ENCODE peak calls at places on chromosomes 11 and 22, in ten cellular contexts. H is germinal center; S is GM12891; M is activated CD4-positive, alpha-beta T cell treated with anti-CD3 and anti-CD28 coated beads for 24 hours; T is midbrain; W is A172; D is putamen; J is GM10248; O is bronchial epithelial cell; Z is GDM1. U is an unnamed sample.
A peak's percentile ranks its signal among the peaks of the same experiment; 100 is the strongest.

GRCh38 chr11:70434813-70435300 is 36.5 kb downstream of the CTTN start:
- DNase-seq in H (no peak), S (no peak), M (no peak), T (no peak), W (no peak), D (no peak), J (no peak), O (no peak), Z (no peak), U (no peak)

GRCh38 chr11:19864141-19865120 is 151.8 kb downstream of the NAV2 start:
- DNase-seq in H (no peak), S (no peak), M (no peak), T (no peak), W (no peak), D (no peak), J (no peak), O (no peak), Z (no peak), U (no peak)

GRCh38 chr11:2135018-2135569 is 4.1 kb downstream of the IGF2 start:
- DNase-seq in H (no peak), S (no peak), M (no peak), T (no peak), W (no peak), D (no peak), J (no peak), O (no peak), Z (no peak), U (peak; percentile 88)

GRCh38 chr22:37559901-37560681 is at the start of gene CDC42EP1:
- DNase-seq in H (no peak), S (no peak), M (no peak), T (peak; percentile 80), W (no peak), D (peak; percentile 86), J (no peak), O (no peak), Z (no peak), U (no peak)

GRCh38 chr11:133382217-133382746 is 150.0 kb downstream of the OPCML start:
- DNase-seq in H (no peak), S (no peak), M (no peak), T (no peak), W (no peak), D (no peak), J (no peak), O (no peak), Z (no peak), U (no peak)

GRCh38 chr11:71441251-71441650 is 6.9 kb downstream of the DHCR7 start:
- DNase-seq in H (no peak), S (no peak), M (no peak), T (no peak), W (no peak), D (no peak), J (no peak), O (no peak), Z (no peak), U (no peak)

GRCh38 chr11:21866781-21867180 is 326.1 kb upstream of the ANO5 start:
- DNase-seq in H (no peak), S (no peak), M (no peak), T (no peak), W (no peak), D (no peak), J (no peak), O (no peak), Z (no peak), U (no peak)

GRCh38 chr11:93843906-93844305 is 6.5 kb downstream of the VSTM5 start:
- DNase-seq in H (no peak), S (no peak), M (no peak), T (no peak), W (no peak), D (no peak), J (no peak), O (peak; percentile 61), Z (no peak), U (no peak)

GRCh38 chr22:22942511-22943329 is 55.1 kb downstream of the IGLL5 start:
- DNase-seq in H (peak; percentile 70), S (no peak), M (peak; percentile 57), T (peak; percentile 47), W (peak; percentile 28), D (no peak), J (peak; percentile 69), O (peak; percentile 32), Z (peak; percentile 72), U (no peak)

GRCh38 chr11:76638267-76639197 is 32.0 kb downstream of the LRRC32 start:
- DNase-seq in H (no peak), S (no peak), M (no peak), T (no peak), W (no peak), D (no peak), J (no peak), O (no peak), Z (no peak), U (peak; percentile 42)

GRCh38 chr11:134555510-134555909 is 143.5 kb upstream of the B3GAT1 start:
- DNase-seq in H (no peak), S (no peak), M (no peak), T (no peak), W (no peak), D (no peak), J (no peak), O (no peak), Z (no peak), U (no peak)

GRCh38 chr11:87970762-87971161 is 204.5 kb downstream of the RAB38 start:
- DNase-seq in H (no peak), S (no peak), M (no peak), T (no peak), W (no peak), D (no peak), J (no peak), O (no peak), Z (no peak), U (no peak)

GRCh38 chr11:76225122-76225584 is 18.9 kb upstream of the WNT11 start:
- DNase-seq in H (no peak), S (no peak), M (no peak), T (no peak), W (no peak), D (no peak), J (no peak), O (no peak), Z (no peak), U (no peak)

GRCh38 chr22:26604368-26604767 is 13.5 kb downstream of the CRYBB1 start:
- DNase-seq in H (no peak), S (no peak), M (no peak), T (no peak), W (no peak), D (no peak), J (no peak), O (no peak), Z (no peak), U (peak; percentile 28)

GRCh38 chr11:100776212-100776896 is 89.3 kb downstream of the ARHGAP42 start:
- DNase-seq in H (no peak), S (no peak), M (no peak), T (no peak), W (peak; percentile 57), D (no peak), J (no peak), O (peak; percentile 97), Z (no peak), U (no peak)

GRCh38 chr22:39292561-39293074 is 26.8 kb downstream of the RPL3 start:
- DNase-seq in H (no peak), S (no peak), M (no peak), T (peak; percentile 37), W (peak; percentile 93), D (peak; percentile 65), J (no peak), O (peak; percentile 93), Z (peak; percentile 71), U (peak; percentile 97)

GRCh38 chr11:46896719-46897406 is 21.5 kb downstream of the LRP4 start:
- DNase-seq in H (no peak), S (peak; percentile 55), M (no peak), T (peak; percentile 26), W (peak; percentile 51), D (peak; percentile 22), J (peak; percentile 44), O (peak; percentile 58), Z (no peak), U (no peak)

GRCh38 chr11:132523929-132524328 is 1008.4 kb downstream of the OPCML start:
- DNase-seq in H (no peak), S (no peak), M (no peak), T (no peak), W (no peak), D (no peak), J (no peak), O (no peak), Z (no peak), U (no peak)

GRCh38 chr11:850777-851762 is 8.4 kb downstream of the TSPAN4 start:
- DNase-seq in H (peak; percentile 44), S (peak; percentile 63), M (no peak), T (no peak), W (no peak), D (no peak), J (no peak), O (no peak), Z (no peak), U (no peak)

GRCh38 chr22:36818010-36818642 is 1.3 kb upstream of the PVALB start:
- DNase-seq in H (no peak), S (no peak), M (no peak), T (no peak), W (peak; percentile 53), D (no peak), J (no peak), O (peak; percentile 26), Z (no peak), U (no peak)

GRCh38 chr11:116240661-116241060 is 532.1 kb downstream of the BUD13 start:
- DNase-seq in H (no peak), S (no peak), M (no peak), T (no peak), W (no peak), D (no peak), J (no peak), O (no peak), Z (no peak), U (no peak)